ENCODE peak calls at places on chromosomes 13 and 19, in eight cellular contexts. M is fibroblast of gingiva, T is lower lobe of right lung, G is naive B cell, P is HTR-8/SVneo, A is NCI-H2171, C is activated B cell treated with CpG ODN at 0.5 μM for 24 hours, Z is dorsolateral prefrontal cortex. F is an unnamed sample.

GRCh38 chr19:52653161-52653560 is 15.0 kb upstream of the ZNF83 start:
- DNase-seq in M (no peak), T (no peak), G (no peak), P (no peak), A (no peak), C (no peak), Z (no peak), F (no peak)

GRCh38 chr13:99028890-99029289 is 51.0 kb upstream of the DOCK9 start:
- DNase-seq in M (no peak), T (no peak), G (no peak), P (no peak), A (no peak), C (no peak), Z (no peak), F (no peak)

GRCh38 chr19:4051175-4052101 is 15.3 kb downstream of the ZBTB7A start:
- DNase-seq in M (peak), T (peak), G (no peak), P (no peak), A (no peak), C (no peak), Z (no peak), F (no peak)

GRCh38 chr19:51207747-51208146 is 17.1 kb upstream of the CD33 start:
- DNase-seq in M (no peak), T (no peak), G (no peak), P (no peak), A (no peak), C (no peak), Z (no peak), F (no peak)

GRCh38 chr19:52959613-52960295 is 2.9 kb downstream of the ZNF816 start:
- DNase-seq in M (no peak), T (no peak), G (no peak), P (no peak), A (no peak), C (no peak), Z (no peak), F (no peak)

GRCh38 chr19:492091-492531 is 4.2 kb upstream of the MADCAM1 start:
- DNase-seq in M (no peak), T (no peak), G (no peak), P (no peak), A (no peak), C (no peak), Z (no peak), F (no peak)

GRCh38 chr13:111494641-111495040 is 174.2 kb downstream of the TEX29 start:
- DNase-seq in M (no peak), T (no peak), G (no peak), P (no peak), A (no peak), C (no peak), Z (peak), F (peak)

GRCh38 chr13:112141643-112142400 is 74.9 kb downstream of the SOX1 start:
- DNase-seq in M (no peak), T (no peak), G (no peak), P (no peak), A (no peak), C (no peak), Z (no peak), F (no peak)

GRCh38 chr19:1234041-1234669 is 3.6 kb downstream of the CBARP start:
- DNase-seq in M (no peak), T (no peak), G (no peak), P (no peak), A (no peak), C (no peak), Z (no peak), F (no peak)

GRCh38 chr13:99418663-99419140 is 82.6 kb upstream of the TM9SF2 start:
- DNase-seq in M (no peak), T (no peak), G (no peak), P (no peak), A (no peak), C (no peak), Z (no peak), F (no peak)

GRCh38 chr13:35888327-35888940 is 242.7 kb downstream of the DCLK1 start:
- DNase-seq in M (no peak), T (no peak), G (no peak), P (no peak), A (peak), C (no peak), Z (no peak), F (no peak)

GRCh38 chr13:51330741-51331140 is 8.8 kb upstream of the SERPINE3 start:
- DNase-seq in M (peak), T (no peak), G (no peak), P (no peak), A (no peak), C (no peak), Z (no peak), F (no peak)

GRCh38 chr13:28707629-28708427 is 10.9 kb downstream of the SLC46A3 start:
- DNase-seq in M (peak), T (no peak), G (no peak), P (no peak), A (no peak), C (no peak), Z (no peak), F (no peak)

GRCh38 chr19:8224394-8225145 is 15.4 kb downstream of the CERS4 start:
- DNase-seq in M (no peak), T (no peak), G (no peak), P (no peak), A (no peak), C (no peak), Z (no peak), F (no peak)

GRCh38 chr13:47004022-47004421 is 107.2 kb upstream of the HTR2A start:
- DNase-seq in M (no peak), T (no peak), G (no peak), P (no peak), A (no peak), C (no peak), Z (no peak), F (no peak)

GRCh38 chr13:31686660-31687430 is 52.5 kb upstream of the RXFP2 start:
- DNase-seq in M (no peak), T (no peak), G (no peak), P (no peak), A (no peak), C (no peak), Z (no peak), F (no peak)

GRCh38 chr19:43463381-43464088 is 1.9 kb downstream of the LYPD3 start:
- DNase-seq in M (peak), T (peak), G (peak), P (peak), A (peak), C (peak), Z (peak), F (peak)

GRCh38 chr13:40137400-40137799 is 481.9 kb downstream of the COG6 start:
- DNase-seq in M (no peak), T (no peak), G (no peak), P (no peak), A (no peak), C (no peak), Z (no peak), F (no peak)

GRCh38 chr13:110758195-110758594 is 44.7 kb downstream of the ING1 start:
- DNase-seq in M (peak), T (no peak), G (no peak), P (no peak), A (no peak), C (no peak), Z (no peak), F (no peak)

GRCh38 chr13:101283782-101284181 is 132.5 kb downstream of the NALCN start:
- DNase-seq in M (no peak), T (no peak), G (no peak), P (no peak), A (peak), C (no peak), Z (no peak), F (no peak)

GRCh38 chr13:98909016-98909415 is 68.8 kb downstream of the DOCK9 start:
- DNase-seq in M (no peak), T (no peak), G (no peak), P (no peak), A (no peak), C (no peak), Z (no peak), F (no peak)

GRCh38 chr19:39093761-39094160 is 9.6 kb downstream of the ACP7 start:
- DNase-seq in M (peak), T (no peak), G (no peak), P (no peak), A (no peak), C (no peak), Z (no peak), F (no peak)

GRCh38 chr13:112752711-112753541 is 63.1 kb downstream of the ATP11A start:
- DNase-seq in M (no peak), T (no peak), G (no peak), P (no peak), A (no peak), C (no peak), Z (peak), F (no peak)

GRCh38 chr19:7839476-7839875 is 9.5 kb downstream of the EVI5L start:
- DNase-seq in M (no peak), T (no peak), G (no peak), P (no peak), A (no peak), C (no peak), Z (no peak), F (peak)

GRCh38 chr19:1252818-1253513 is 4.6 kb downstream of the MIDN start:
- DNase-seq in M (peak), T (peak), G (peak), P (no peak), A (peak), C (peak), Z (peak), F (peak)

GRCh38 chr13:25180795-25181537 is 8.9 kb upstream of the AMER2 start:
- DNase-seq in M (no peak), T (no peak), G (no peak), P (no peak), A (no peak), C (no peak), Z (no peak), F (no peak)

GRCh38 chr19:44869728-44870470 is 21.2 kb upstream of the TOMM40 start:
- DNase-seq in M (no peak), T (peak), G (no peak), P (no peak), A (no peak), C (no peak), Z (no peak), F (no peak)

GRCh38 chr19:6274756-6275155 is 5.0 kb downstream of the MLLT1 start:
- DNase-seq in M (peak), T (no peak), G (no peak), P (no peak), A (no peak), C (no peak), Z (no peak), F (peak)

GRCh38 chr13:110466261-110466660 is 95.3 kb downstream of the RAB20 start:
- DNase-seq in M (no peak), T (peak), G (no peak), P (no peak), A (no peak), C (no peak), Z (no peak), F (no peak)

GRCh38 chr19:13033244-13033643 is 38.0 kb downstream of the NFIX start:
- DNase-seq in M (no peak), T (no peak), G (no peak), P (no peak), A (no peak), C (no peak), Z (no peak), F (no peak)

GRCh38 chr13:112761701-112762689 is 72.2 kb downstream of the ATP11A start:
- DNase-seq in M (no peak), T (peak), G (no peak), P (no peak), A (no peak), C (no peak), Z (peak), F (peak)

GRCh38 chr19:14544977-14545715 is 15.8 kb downstream of the TECR start:
- DNase-seq in M (no peak), T (no peak), G (no peak), P (no peak), A (peak), C (no peak), Z (peak), F (peak)

GRCh38 chr13:44955421-44955820 is 33.9 kb downstream of the NUFIP1 start:
- DNase-seq in M (no peak), T (peak), G (no peak), P (no peak), A (no peak), C (no peak), Z (no peak), F (no peak)

GRCh38 chr19:15249912-15250634 is 17.8 kb upstream of the EPHX3 start:
- DNase-seq in M (peak), T (no peak), G (no peak), P (peak), A (no peak), C (no peak), Z (no peak), F (peak)

GRCh38 chr19:16625183-16625958 is 2.6 kb downstream of the MED26 start:
- DNase-seq in M (no peak), T (no peak), G (no peak), P (no peak), A (no peak), C (no peak), Z (no peak), F (no peak)

GRCh38 chr19:51096473-51097165 is 11.6 kb downstream of the CTU1 start:
- DNase-seq in M (no peak), T (no peak), G (no peak), P (no peak), A (no peak), C (no peak), Z (no peak), F (peak)

GRCh38 chr13:101712026-101712348 is 259.5 kb downstream of the ITGBL1 start:
- DNase-seq in M (no peak), T (no peak), G (no peak), P (no peak), A (no peak), C (no peak), Z (no peak), F (no peak)

GRCh38 chr13:105567951-105568510 is 967.4 kb downstream of the EFNB2 start:
- DNase-seq in M (no peak), T (no peak), G (no peak), P (no peak), A (no peak), C (no peak), Z (no peak), F (no peak)

GRCh38 chr13:73216381-73216831 is 157.6 kb downstream of the KLF5 start:
- DNase-seq in M (peak), T (no peak), G (no peak), P (no peak), A (no peak), C (no peak), Z (no peak), F (no peak)

F was measured in kidney.